ENCODE peak calls at places on chromosomes 11 and 22, in four cellular contexts. F is SK-N-SH, Z is GM12878, C is H1. B is an unnamed sample.

GRCh38 chr22:45585437-45585755 is 82.7 kb downstream of the FBLN1 start:
- DNase-seq in F (no peak), Z (no peak), C (no peak), B (no peak)

GRCh38 chr22:45170001-45170466 is 6.3 kb downstream of the NUP50 start:
- DNase-seq in F (no peak), Z (no peak), C (no peak), B (no peak)

GRCh38 chr11:2071748-2072385 is 67.3 kb downstream of the IGF2 start:
- DNase-seq in F (no peak), Z (no peak), C (no peak), B (no peak)

GRCh38 chr11:61026121-61027031 is 54.9 kb downstream of the CD6 start:
- DNase-seq in F (no peak), Z (no peak), C (no peak), B (no peak)

GRCh38 chr11:69328231-69328630 is 34.3 kb downstream of the MYEOV start:
- DNase-seq in F (no peak), Z (no peak), C (peak), B (no peak)

GRCh38 chr22:35861451-35861850 is 143.8 kb downstream of the APOL5 start:
- DNase-seq in F (no peak), Z (no peak), C (no peak), B (no peak)

GRCh38 chr22:46303347-46303965 is 6.8 kb downstream of the GTSE1 start:
- DNase-seq in F (no peak), Z (no peak), C (no peak), B (no peak)

GRCh38 chr11:129282634-129283033 is 90.5 kb upstream of the ARHGAP32 start:
- DNase-seq in F (no peak), Z (no peak), C (no peak), B (no peak)

GRCh38 chr22:35777335-35777975 is 59.8 kb downstream of the APOL5 start:
- DNase-seq in F (no peak), Z (no peak), C (no peak), B (no peak)

GRCh38 chr11:19918302-19919049 is 205.8 kb downstream of the NAV2 start:
- DNase-seq in F (no peak), Z (no peak), C (no peak), B (no peak)

GRCh38 chr11:11243790-11244469 is 109.1 kb downstream of the CSNK2A3 start:
- DNase-seq in F (peak), Z (no peak), C (peak), B (no peak)

DNA sequence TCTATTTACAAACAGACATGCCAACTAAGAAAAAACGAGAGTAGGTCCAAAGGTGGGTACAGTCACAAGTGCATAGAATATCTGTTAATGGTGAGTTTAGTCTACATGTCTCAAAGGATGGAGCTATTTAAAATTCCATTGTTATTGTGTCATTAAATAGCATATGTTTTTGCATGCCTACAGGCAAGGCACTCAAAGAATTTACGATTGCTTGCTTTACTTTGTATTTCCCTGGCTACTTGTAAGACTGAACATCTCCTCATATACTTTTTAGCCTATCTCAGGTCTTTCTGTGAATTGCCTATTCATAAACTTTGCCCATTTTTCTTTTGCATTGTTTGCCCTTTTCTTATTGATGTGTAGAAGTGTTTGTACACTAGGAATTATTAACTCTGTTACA is 39.7 kb downstream of the DEUP1 start:
- DNase-seq in F (no peak), Z (no peak), C (no peak), B (no peak)
- TF ChIP-seq RAD21 in F (no peak), Z (no peak), C (no peak), B (no peak)

GRCh38 chr11:70580036-70580805 is 181.9 kb downstream of the CTTN start:
- DNase-seq in F (peak), Z (no peak), C (peak), B (no peak)
- TF ChIP-seq YY1 in F (no peak), Z (no peak), C (no peak), B (no peak)

DNA sequence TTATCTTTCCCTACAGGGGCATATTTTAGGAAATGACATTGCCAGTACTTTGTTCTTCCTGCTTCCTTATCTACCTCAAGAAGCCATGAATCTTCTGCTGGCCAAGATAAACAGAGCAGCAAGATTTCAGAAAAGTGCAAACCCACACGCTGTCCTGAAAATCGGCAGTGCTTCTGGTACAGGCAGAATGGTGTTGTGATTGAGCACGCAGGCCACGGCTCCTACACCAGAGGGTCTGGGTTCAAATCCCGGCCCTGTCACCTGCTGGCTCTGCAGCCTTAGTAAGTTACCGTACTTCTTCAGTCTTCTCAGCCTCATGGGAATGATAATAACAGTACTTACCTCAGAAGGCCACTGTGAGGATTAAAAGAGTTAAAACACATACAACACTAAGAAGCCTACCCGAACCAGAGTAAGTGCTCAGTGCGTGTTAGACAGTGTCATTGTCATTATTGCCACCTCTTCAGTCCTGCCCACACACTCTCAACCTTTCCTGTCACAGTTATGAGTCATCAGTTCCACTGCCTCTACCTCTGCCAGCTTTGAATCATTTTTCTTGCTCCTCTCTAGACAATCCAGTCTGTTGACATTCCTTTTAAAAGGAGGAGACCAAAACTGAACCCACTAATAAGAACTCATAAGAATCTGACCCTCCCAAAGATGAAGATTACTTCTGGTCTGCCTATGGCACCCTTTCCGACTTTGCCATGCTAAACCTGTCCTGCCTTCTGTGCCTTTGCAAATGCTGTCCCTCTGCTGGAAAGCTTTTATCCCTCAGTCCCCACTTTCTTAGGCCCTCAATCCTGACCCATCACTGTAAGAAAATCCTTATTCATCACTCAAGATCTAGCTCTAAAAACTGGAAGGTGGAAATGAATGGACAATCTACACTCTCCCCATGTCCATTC is 10.7 kb downstream of the MPZL3 start:
- DNase-seq in F (no peak), Z (no peak), C (no peak), B (peak)
- TF ChIP-seq RAD21 in F (no peak), Z (no peak), C (no peak), B (peak)

GRCh38 chr11:25628030-25628429 is 703.9 kb upstream of the ANO3 start:
- DNase-seq in F (no peak), Z (no peak), C (no peak), B (no peak)

GRCh38 chr11:25625094-25625493 is 706.8 kb upstream of the ANO3 start:
- DNase-seq in F (no peak), Z (no peak), C (no peak), B (no peak)
- TF ChIP-seq YY1 in F (no peak), Z (no peak), C (no peak), B (no peak)

B was measured in HCT116.